ENCODE peak calls at places on chromosomes 13 and 19, in nine cellular contexts. H is GM23248, D is MM.1S, U is HCT116, S is hepatocyte, G is OCI-LY7, O is PC-3, P is SK-N-SH, F is neural progenitor cell. K is an unnamed sample.

GRCh38 chr19:35775298-35776101 is at the start of gene ARHGAP33:
- DNase-seq in P (peak; percentile 99), D (peak; percentile 99), O (peak; percentile 97), U (peak; percentile 95), F (peak; percentile 100), S (peak; percentile 100), H (peak; percentile 100), G (peak; percentile 100), K (peak; percentile 100)

GRCh38 chr19:4343056-4343844 is at the start of gene MPND:
- DNase-seq in F (peak; percentile 96), S (peak; percentile 96), D (peak; percentile 93), P (peak; percentile 94), U (peak; percentile 50), H (peak; percentile 91), O (peak; percentile 82), G (peak; percentile 92), K (peak; percentile 93)

GRCh38 chr13:44296856-44297255 is 76.8 kb upstream of the SERP2 start:
- DNase-seq in S (no peak), D (no peak), P (no peak), G (no peak), U (no peak), F (no peak), O (no peak), H (no peak), K (no peak)

GRCh38 chr13:37656247-37656940 is 57.8 kb upstream of the POSTN start:
- DNase-seq in F (no peak), S (peak; percentile 40), G (no peak), P (no peak), H (peak; percentile 98), D (no peak), O (peak; percentile 88), U (no peak), K (no peak)

GRCh38 chr13:59038824-59039223 is 1124.9 kb downstream of the DIAPH3 start:
- DNase-seq in U (no peak), D (no peak), H (no peak), P (no peak), G (no peak), F (no peak), S (peak; percentile 28), O (peak; percentile 58), K (no peak)

GRCh38 chr19:31127132-31127967 is 221.9 kb downstream of the TSHZ3 start:
- DNase-seq in H (peak; percentile 98), D (no peak), S (peak; percentile 60), O (peak; percentile 6), U (no peak), P (no peak), G (no peak), F (no peak), K (no peak)

GRCh38 chr13:111216166-111216960 is 101.3 kb downstream of the ARHGEF7 start:
- DNase-seq in S (peak; percentile 60), U (no peak), G (peak; percentile 47), D (no peak), H (peak; percentile 33), P (peak; percentile 61), O (peak; percentile 18), F (peak; percentile 76), K (peak; percentile 64)

GRCh38 chr19:40529093-40529954 is 47.3 kb upstream of the SHKBP1 start:
- DNase-seq in G (peak; percentile 92), H (peak; percentile 85), F (peak; percentile 95), D (peak; percentile 86), U (peak; percentile 78), P (peak; percentile 99), S (peak; percentile 90), O (peak; percentile 81), K (peak; percentile 95)

GRCh38 chr13:112442483-112443090 is 66.4 kb downstream of the SPACA7 start:
- DNase-seq in O (no peak), P (peak; percentile 28), S (no peak), D (no peak), F (peak; percentile 29), U (no peak), H (no peak), G (no peak), K (peak; percentile 24)

GRCh38 chr19:3162418-3163229 is 15.9 kb upstream of the S1PR4 start:
- DNase-seq in D (no peak), S (no peak), O (peak; percentile 14), F (no peak), H (peak; percentile 56), P (peak; percentile 66), U (no peak), G (peak; percentile 55), K (peak; percentile 52)

GRCh38 chr13:46345400-46345799 is 41.7 kb downstream of the RUBCNL start:
- DNase-seq in P (no peak), H (no peak), S (no peak), U (no peak), F (no peak), G (no peak), D (no peak), O (no peak), K (no peak)

GRCh38 chr13:113629814-113630213 is 28.2 kb downstream of the ATP4B start:
- DNase-seq in F (no peak), U (no peak), G (no peak), P (no peak), H (no peak), D (no peak), S (no peak), O (no peak), K (no peak)

GRCh38 chr19:17406887-17407196 is 1.4 kb upstream of the BST2 start:
- DNase-seq in O (no peak), D (peak; percentile 55), H (no peak), S (no peak), P (no peak), G (peak; percentile 68), F (no peak), U (no peak), K (no peak)

GRCh38 chr13:113864303-113864890 is 521 bp upstream of the GAS6 start:
- DNase-seq in F (no peak), S (no peak), P (peak; percentile 61), G (no peak), D (no peak), H (peak; percentile 53), O (no peak), U (no peak), K (no peak)

GRCh38 chr19:34824686-34825085 is 51.7 kb upstream of the ZNF599 start:
- DNase-seq in U (no peak), G (no peak), S (no peak), F (no peak), O (no peak), H (no peak), P (no peak), D (no peak), K (no peak)

GRCh38 chr19:41439441-41440222 is at the start of gene DMAC2:
- DNase-seq in O (peak; percentile 97), S (peak; percentile 99), H (peak; percentile 100), F (peak; percentile 99), D (peak; percentile 99), G (peak; percentile 100), P (peak; percentile 94), U (peak; percentile 99), K (peak; percentile 100)

GRCh38 chr13:88887045-88887662 is 1216.0 kb downstream of the SLITRK5 start:
- DNase-seq in D (no peak), P (no peak), S (no peak), H (no peak), F (peak; percentile 10), U (no peak), G (no peak), O (no peak), K (peak; percentile 16)

GRCh38 chr19:29667390-29667783 is 2.1 kb downstream of the PLEKHF1 start:
- DNase-seq in U (no peak), G (no peak), S (no peak), F (no peak), D (no peak), H (no peak), O (no peak), P (no peak), K (no peak)
- TF ChIP-seq EZH2phosphoT487 in U (no peak), G (no peak), S (no peak), F (no peak), D (no peak), H (no peak), O (no peak), P (no peak), K (no peak)

DNA sequence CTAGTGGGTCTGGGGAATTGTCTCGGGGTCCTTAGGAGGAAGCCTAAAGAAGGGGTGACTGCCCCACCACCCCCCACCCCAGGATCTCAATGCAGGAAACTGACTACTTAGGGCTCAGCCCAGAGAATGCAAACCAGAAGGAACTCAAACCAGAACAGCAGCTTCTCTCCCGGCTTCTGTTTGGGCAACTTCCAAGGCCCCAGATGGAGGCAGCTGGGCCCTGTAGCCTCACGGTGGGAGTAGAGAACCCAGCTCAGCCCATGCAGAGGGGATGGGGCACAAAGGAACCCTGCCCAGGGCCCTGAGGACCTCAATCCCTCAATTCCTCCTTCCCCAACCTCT is 2.3 kb downstream of the ADGRE5 start:
- DNase-seq in S (no peak), D (no peak), F (no peak), U (no peak), O (peak; percentile 41), P (no peak), G (no peak), H (peak; percentile 51), K (no peak)
- H3K4me1 ChIP-seq in S (peaks cover 19% of the 10 kb centered on the region), D (no peaks in the 10 kb centered on the region), F (peaks cover 18% of the 10 kb centered on the region), U (peaks cover 49% of the 10 kb centered on the region), O (peaks cover 36% of the 10 kb centered on the region), P (peaks cover 19% of the 10 kb centered on the region), G (peaks cover 66% of the 10 kb centered on the region), H (peaks cover 26% of the 10 kb centered on the region), K (peaks cover 13% of the 10 kb centered on the region)

GRCh38 chr19:6740589-6741348 is 1.3 kb downstream of the TRIP10 start:
- DNase-seq in U (no peak), D (no peak), H (peak; percentile 51), S (peak; percentile 80), F (peak; percentile 89), P (peak; percentile 81), O (peak; percentile 55), G (peak; percentile 64), K (peak; percentile 86)
- TF ChIP-seq EZH2phosphoT487 in U (no peak), D (no peak), H (no peak), S (no peak), F (no peak), P (no peak), O (no peak), G (no peak), K (no peak)

GRCh38 chr19:6099037-6099436 is 11.3 kb downstream of the RFX2 start:
- DNase-seq in U (no peak), O (no peak), G (no peak), F (no peak), S (no peak), P (no peak), D (no peak), H (no peak), K (no peak)
- H3K4me1 ChIP-seq in U (no peaks in the 10 kb centered on the region), O (peaks cover 12% of the 10 kb centered on the region), G (no peaks in the 10 kb centered on the region), F (peaks cover 13% of the 10 kb centered on the region), S (peaks cover 5% of the 10 kb centered on the region), P (peaks cover 16% of the 10 kb centered on the region), D (no peaks in the 10 kb centered on the region), H (peaks cover 40% of the 10 kb centered on the region), K (no peaks in the 10 kb centered on the region)

K was measured in GM23338.